ENCODE peak calls at places on chromosomes 3 and 15, in four cellular contexts. One of them, this sample, is unnamed.

GRCh38 chr3:37114251-37115145 is 59.9 kb downstream of the LRRFIP2 start:
- DNase-seq in germinal center: no peak
- DNase-seq in SW 1271: no peak
- DNase-seq in astrocyte of the hippocampus: peak
- DNase-seq in this sample: no peak

GRCh38 chr15:93865610-93866009 is 365.8 kb upstream of the MCTP2 start:
- DNase-seq in germinal center: no peak
- DNase-seq in SW 1271: no peak
- DNase-seq in astrocyte of the hippocampus: no peak
- DNase-seq in this sample: no peak

GRCh38 chr3:190443257-190443656 is 6.4 kb downstream of the TMEM207 start:
- DNase-seq in germinal center: no peak
- DNase-seq in SW 1271: no peak
- DNase-seq in astrocyte of the hippocampus: peak
- DNase-seq in this sample: no peak

GRCh38 chr3:125045965-125046364 is 9.8 kb downstream of the HEG1 start:
- DNase-seq in germinal center: no peak
- DNase-seq in SW 1271: no peak
- DNase-seq in astrocyte of the hippocampus: peak
- DNase-seq in this sample: no peak

GRCh38 chr3:113712129-113712528 is 15.7 kb upstream of the USF3 start:
- DNase-seq in germinal center: no peak
- DNase-seq in SW 1271: no peak
- DNase-seq in astrocyte of the hippocampus: no peak
- DNase-seq in this sample: no peak

GRCh38 chr15:32732574-32733157 is 14.9 kb downstream of the GREM1 start:
- DNase-seq in germinal center: no peak
- DNase-seq in SW 1271: no peak
- DNase-seq in astrocyte of the hippocampus: no peak
- DNase-seq in this sample: no peak

GRCh38 chr3:73622135-73622534 is 2.6 kb downstream of the PDZRN3 start:
- DNase-seq in germinal center: no peak
- DNase-seq in SW 1271: no peak
- DNase-seq in astrocyte of the hippocampus: peak
- DNase-seq in this sample: no peak

GRCh38 chr3:37435572-37435971 is 261.2 kb upstream of the LRRFIP2 start:
- DNase-seq in germinal center: no peak
- DNase-seq in SW 1271: no peak
- DNase-seq in astrocyte of the hippocampus: no peak
- DNase-seq in this sample: no peak

GRCh38 chr15:81273200-81273599 is 50.7 kb downstream of the STARD5 start:
- DNase-seq in germinal center: no peak
- DNase-seq in SW 1271: no peak
- DNase-seq in astrocyte of the hippocampus: no peak
- DNase-seq in this sample: no peak

GRCh38 chr3:32564195-32564594 is 6.5 kb downstream of the DYNC1LI1 start:
- DNase-seq in germinal center: no peak
- DNase-seq in SW 1271: no peak
- DNase-seq in astrocyte of the hippocampus: no peak
- DNase-seq in this sample: no peak

GRCh38 chr15:51907136-51907862 is 64.3 kb downstream of the LEO1 start:
- DNase-seq in germinal center: no peak
- DNase-seq in SW 1271: no peak
- DNase-seq in astrocyte of the hippocampus: peak
- DNase-seq in this sample: no peak

GRCh38 chr3:46580675-46581074 is 14.6 kb upstream of the LRRC2 start:
- DNase-seq in germinal center: no peak
- DNase-seq in SW 1271: no peak
- DNase-seq in astrocyte of the hippocampus: no peak
- DNase-seq in this sample: no peak

GRCh38 chr3:164332856-164333802 is 745.2 kb downstream of the SI start:
- DNase-seq in germinal center: no peak
- DNase-seq in SW 1271: no peak
- DNase-seq in astrocyte of the hippocampus: peak
- DNase-seq in this sample: no peak

GRCh38 chr3:89562373-89562772 is 455.0 kb downstream of the EPHA3 start:
- DNase-seq in germinal center: no peak
- DNase-seq in SW 1271: no peak
- DNase-seq in astrocyte of the hippocampus: no peak
- DNase-seq in this sample: no peak

GRCh38 chr3:117302448-117302847 is 592.9 kb downstream of the TUSC7 start:
- DNase-seq in germinal center: no peak
- DNase-seq in SW 1271: no peak
- DNase-seq in astrocyte of the hippocampus: peak
- DNase-seq in this sample: no peak

This sample was measured in Karpas-422.